ENCODE peak calls at places on chromosomes 4 and X, in four cellular contexts. L is tibial artery, K is neural crest cell, T is mesothelial cell of epicardium. W is an unnamed sample.

GRCh38 chr4:62070291-62070852 is 870.2 kb downstream of the ADGRL3 start:
- DNase-seq in L (no peak), T (no peak), K (no peak), W (no peak)

GRCh38 chrX:33840176-33840575 is 291.9 kb downstream of the FAM47A start:
- DNase-seq in K (no peak), T (no peak), L (no peak), W (no peak)

GRCh38 chrX:109914114-109914849 is 88.6 kb upstream of the TMEM164 start:
- DNase-seq in T (no peak), L (no peak), K (no peak), W (no peak)

GRCh38 chr4:9944431-9945425 is 76.6 kb downstream of the SLC2A9 start:
- DNase-seq in T (no peak), L (no peak), K (no peak), W (no peak)

GRCh38 chr4:188778880-188779279 is 639.6 kb downstream of the TRIML1 start:
- DNase-seq in K (no peak), T (no peak), L (no peak), W (no peak)

GRCh38 chr4:119068529-119068962 is 67.1 kb upstream of the MYOZ2 start:
- DNase-seq in K (no peak), L (no peak), T (no peak), W (no peak)

GRCh38 chrX:132956421-132957210 is 1.8 kb downstream of the HS6ST2 start:
- DNase-seq in T (peak; percentile 52), K (peak; percentile 31), L (no peak), W (peak; percentile 23)

GRCh38 chrX:2283111-2283847 is 217.5 kb downstream of the DHRSX start:
- DNase-seq in L (no peak), K (no peak), T (no peak), W (no peak)

GRCh38 chr4:174352405-174352804 is 68.7 kb downstream of the CEP44 start:
- DNase-seq in T (no peak), L (no peak), K (no peak), W (no peak)

GRCh38 chr4:1644906-1645657 is 39.0 kb downstream of the FAM53A start:
- DNase-seq in L (no peak), K (peak; percentile 31), T (peak; percentile 61), W (no peak)

GRCh38 chr4:169249214-169249973 is 21.4 kb downstream of the SH3RF1 start:
- DNase-seq in K (no peak), L (no peak), T (no peak), W (no peak)

DNA sequence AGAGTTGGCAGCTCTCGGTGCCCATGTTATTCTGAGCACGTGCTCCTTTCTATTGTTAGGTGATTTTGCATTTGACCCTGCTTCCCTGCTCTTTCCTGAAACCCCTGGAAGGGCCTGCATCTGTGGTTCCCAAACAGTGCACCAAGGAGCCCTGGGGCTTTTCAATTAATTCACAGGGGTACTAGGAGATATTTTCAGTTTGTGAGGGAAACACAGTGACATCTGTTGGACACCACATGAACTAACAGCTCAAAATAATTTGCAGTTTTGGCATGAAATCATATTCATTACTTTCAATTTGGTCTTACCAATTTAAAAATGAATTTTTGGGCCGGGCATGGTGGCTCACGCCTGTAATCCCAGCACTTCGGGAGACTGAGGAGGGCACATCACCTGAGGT is 156.6 kb downstream of the GATB start:
- DNase-seq in T (no peak), L (no peak), K (no peak), W (no peak)
- TF ChIP-seq CTCF in T (peak; percentile 52), L (no peak), K (peak; percentile 59), W (peak; percentile 58)

GRCh38 chr4:153530996-153531375 is 64.8 kb downstream of the TMEM131L start:
- DNase-seq in T (no peak), L (no peak), K (no peak), W (no peak)
- TF ChIP-seq CTCF in T (no peak), L (peak; percentile 9), K (no peak), W (no peak)

GRCh38 chr4:34721835-34722234 is 1522.5 kb downstream of the ARAP2 start:
- DNase-seq in T (no peak), L (no peak), K (no peak), W (no peak)
- TF ChIP-seq CTCF in T (no peak), L (no peak), K (no peak), W (no peak)

GRCh38 chr4:176011523-176011922 is 54.1 kb upstream of the WDR17 start:
- DNase-seq in T (no peak), K (no peak), L (no peak), W (no peak)
- TF ChIP-seq CTCF in T (no peak), K (no peak), L (no peak), W (no peak)

DNA sequence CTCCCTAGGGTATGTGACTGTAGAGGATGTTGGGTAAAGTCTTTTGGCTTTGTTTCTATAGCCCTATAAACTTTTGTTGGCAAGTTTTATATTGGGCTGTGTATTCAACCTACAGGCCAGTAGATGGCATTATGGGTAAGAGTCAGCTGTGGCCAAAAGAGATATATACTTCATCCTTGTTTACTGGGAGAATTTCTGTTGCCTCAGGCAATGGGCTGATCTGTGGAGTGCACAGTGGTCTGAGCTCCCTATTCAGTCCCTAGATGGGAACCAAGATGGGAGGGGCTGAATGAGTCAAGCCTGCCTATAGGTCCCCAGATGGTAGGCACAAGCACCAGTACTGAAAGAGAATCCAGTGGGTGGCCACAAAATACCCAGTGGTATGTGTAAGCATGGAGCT is 580.6 kb downstream of the EPHA5 start:
- DNase-seq in T (no peak), K (no peak), L (no peak), W (no peak)
- TF ChIP-seq CTCF in T (no peak), K (peak; percentile 49), L (no peak), W (peak; percentile 38)

GRCh38 chrX:46573896-46574336 is 351 bp downstream of the CHST7 start:
- DNase-seq in K (peak; percentile 10), L (peak; percentile 31), T (peak; percentile 49), W (peak; percentile 9)

GRCh38 chrX:46574941-46575381 is 1.4 kb downstream of the CHST7 start:
- DNase-seq in K (no peak), L (no peak), T (no peak), W (peak; percentile 24)

GRCh38 chrX:46572295-46572936 is 1.1 kb upstream of the CHST7 start:
- DNase-seq in L (no peak), T (no peak), K (no peak), W (no peak)

GRCh38 chrX:46574337-46574940 is 874 bp downstream of the CHST7 start:
- DNase-seq in T (no peak), L (no peak), K (peak; percentile 2), W (peak; percentile 9)

GRCh38 chrX:46573331-46573895 is at the start of gene CHST7:
- DNase-seq in T (peak; percentile 41), L (peak; percentile 60), K (peak; percentile 42), W (peak; percentile 12)
- TF ChIP-seq CTCF in T (no peak), L (peak; percentile 8), K (peak; percentile 15), W (no peak)